ENCODE peak calls at places on chromosome 4, in seven cellular contexts. J is endodermal cell; Q is GM12878; B is tibial artery; L is CD8-positive, alpha-beta T cell; X is GM23338; Y is fibroblast of lung. Z is an unnamed sample. For H3K4me1 and H3K27me3, the result is how much of the 10 kb centered on the place peaks cover.

GRCh38 chr4:163611172-163611571 is 116.7 kb downstream of the TMA16 start:
- DNase-seq in J (no peak), Q (no peak), B (no peak), L (no peak), X (no peak), Y (no peak), Z (no peak)

GRCh38 chr4:116015549-116015948 is 902.1 kb upstream of the NDST4 start:
- DNase-seq in J (no peak), Q (no peak), B (no peak), L (no peak), X (no peak), Y (no peak), Z (no peak)

GRCh38 chr4:127416092-127416491 is 216.7 kb upstream of the INTU start:
- DNase-seq in J (no peak), Q (no peak), B (no peak), L (no peak), X (no peak), Y (no peak), Z (no peak)

GRCh38 chr4:11223261-11223660 is 205.4 kb downstream of the HS3ST1 start:
- DNase-seq in J (no peak), Q (no peak), B (no peak), L (no peak), X (peak), Y (no peak), Z (no peak)

GRCh38 chr4:94640151-94640550 is 117.6 kb upstream of the BMPR1B start:
- DNase-seq in J (no peak), Q (no peak), B (no peak), L (no peak), X (no peak), Y (no peak), Z (no peak)

GRCh38 chr4:83108101-83108861 is 6.2 kb downstream of the PLAC8 start:
- DNase-seq in J (no peak), Q (no peak), B (no peak), L (no peak), X (peak), Y (no peak), Z (no peak)

GRCh38 chr4:6200922-6201362 is 593 bp upstream of the JAKMIP1 start:
- DNase-seq in J (no peak), Q (no peak), B (no peak), L (no peak), X (no peak), Y (no peak), Z (no peak)

GRCh38 chr4:183412836-183413561 is 31.4 kb upstream of the CDKN2AIP start:
- DNase-seq in J (no peak), Q (no peak), B (no peak), L (no peak), X (no peak), Y (no peak), Z (no peak)

GRCh38 chr4:113975578-113975977 is 3.9 kb downstream of the ARSJ start:
- DNase-seq in J (no peak), Q (no peak), B (no peak), L (no peak), X (no peak), Y (no peak), Z (no peak)

GRCh38 chr4:2280531-2281300 is 18.8 kb upstream of the MXD4 start:
- DNase-seq in J (no peak), Q (no peak), B (no peak), L (no peak), X (no peak), Y (no peak), Z (no peak)

GRCh38 chr4:185711764-185712163 is 100.2 kb downstream of the SORBS2 start:
- DNase-seq in J (no peak), Q (no peak), B (no peak), L (no peak), X (no peak), Y (no peak), Z (no peak)

GRCh38 chr4:183300070-183300469 is 20.0 kb downstream of the CLDN22 start:
- DNase-seq in J (no peak), Q (no peak), B (no peak), L (no peak), X (peak), Y (peak), Z (no peak)

GRCh38 chr4:167713756-167714155 is 378.6 kb upstream of the ANXA10 start:
- DNase-seq in J (no peak), Q (no peak), B (no peak), L (no peak), X (no peak), Y (peak), Z (no peak)

GRCh38 chr4:16269742-16270522 is 43.7 kb upstream of the TAPT1 start:
- DNase-seq in J (no peak), Q (no peak), B (no peak), L (no peak), X (no peak), Y (peak), Z (no peak)

GRCh38 chr4:121072836-121073362 is 564 bp upstream of the NDNF start:
- DNase-seq in J (peak), Q (no peak), B (peak), L (no peak), X (peak), Y (no peak), Z (peak)

GRCh38 chr4:13525606-13526281 is 18.6 kb downstream of the NKX3-2 start:
- DNase-seq in J (no peak), Q (no peak), B (no peak), L (no peak), X (peak), Y (no peak), Z (no peak)

GRCh38 chr4:3871181-3871852 is 105.1 kb downstream of the ADRA2C start:
- DNase-seq in J (peak), Q (no peak), B (peak), L (no peak), X (peak), Y (no peak), Z (no peak)

GRCh38 chr4:73450398-73451004 is 14.5 kb downstream of the AFP start:
- DNase-seq in J (peak), Q (no peak), B (no peak), L (no peak), X (peak), Y (peak), Z (peak)

GRCh38 chr4:83113429-83113786 is 1.1 kb downstream of the PLAC8 start:
- DNase-seq in J (no peak), Q (no peak), B (no peak), L (no peak), X (no peak), Y (no peak), Z (no peak)

GRCh38 chr4:24973471-24974251 is 57.1 kb downstream of the LGI2 start:
- DNase-seq in J (peak), Q (no peak), B (peak), L (no peak), X (no peak), Y (no peak), Z (peak)

GRCh38 chr4:118753685-118754084 is 68.5 kb downstream of the METTL14 start:
- DNase-seq in J (no peak), Q (no peak), B (no peak), L (no peak), X (no peak), Y (no peak), Z (no peak)

GRCh38 chr4:144754562-144755410 is 108.8 kb downstream of the HHIP start:
- DNase-seq in J (peak), Q (no peak), B (no peak), L (no peak), X (peak), Y (peak), Z (no peak)

GRCh38 chr4:22237155-22237751 is 278.6 kb downstream of the ADGRA3 start:
- DNase-seq in J (peak), Q (no peak), B (no peak), L (peak), X (peak), Y (peak), Z (peak)

GRCh38 chr4:74311696-74312313 is 3.5 kb downstream of the EPGN start:
- DNase-seq in J (no peak), Q (peak), B (no peak), L (no peak), X (peak), Y (peak), Z (no peak)

GRCh38 chr4:94941706-94942105 is 184.0 kb downstream of the BMPR1B start:
- DNase-seq in J (no peak), Q (no peak), B (no peak), L (no peak), X (no peak), Y (no peak), Z (no peak)

GRCh38 chr4:121597346-121597934 is 99.3 kb downstream of the ANXA5 start:
- DNase-seq in J (no peak), Q (no peak), B (no peak), L (no peak), X (no peak), Y (no peak), Z (no peak)

GRCh38 chr4:84258905-84259830 is 239.9 kb downstream of the NKX6-1 start:
- DNase-seq in J (peak), Q (peak), B (no peak), L (no peak), X (peak), Y (peak), Z (no peak)

GRCh38 chr4:140090215-140090731 is 63.7 kb downstream of the MAML3 start:
- DNase-seq in J (no peak), Q (no peak), B (no peak), L (no peak), X (no peak), Y (no peak), Z (no peak)

GRCh38 chr4:5370286-5370685 is 319.0 kb downstream of the STK32B start:
- DNase-seq in J (no peak), Q (no peak), B (no peak), L (no peak), X (no peak), Y (peak), Z (no peak)

GRCh38 chr4:20844311-20844710 is 144.1 kb downstream of the PACRGL start:
- DNase-seq in J (no peak), Q (no peak), B (no peak), L (no peak), X (no peak), Y (no peak), Z (no peak)

GRCh38 chr4:112284662-112285411 is 867 bp downstream of the TIFA start:
- DNase-seq in J (no peak), Q (no peak), B (no peak), L (no peak), X (no peak), Y (peak), Z (no peak)

GRCh38 chr4:11488657-11489448 is 60.2 kb upstream of the HS3ST1 start:
- DNase-seq in J (no peak), Q (no peak), B (no peak), L (no peak), X (peak), Y (no peak), Z (no peak)

GRCh38 chr4:123997736-123998449 is 601.3 kb downstream of the SPRY1 start:
- DNase-seq in J (no peak), Q (no peak), B (no peak), L (no peak), X (no peak), Y (no peak), Z (no peak)

GRCh38 chr4:77579406-77580076 is 26.1 kb upstream of the CXCL13 start:
- DNase-seq in J (no peak), Q (no peak), B (no peak), L (no peak), X (no peak), Y (peak), Z (no peak)

GRCh38 chr4:48027653-48028052 is 11.1 kb downstream of the NIPAL1 start:
- DNase-seq in J (no peak), Q (no peak), B (no peak), L (no peak), X (no peak), Y (no peak), Z (no peak)

GRCh38 chr4:153241970-153242847 is 38.0 kb downstream of the TRIM2 start:
- DNase-seq in J (peak), Q (no peak), B (no peak), L (no peak), X (peak), Y (peak), Z (no peak)

GRCh38 chr4:91840359-91840758 is 463.4 kb upstream of the GRID2 start:
- DNase-seq in J (no peak), Q (no peak), B (no peak), L (no peak), X (no peak), Y (no peak), Z (no peak)

GRCh38 chr4:189255636-189256035 is 685.0 kb upstream of the FRG1 start:
- DNase-seq in J (no peak), Q (no peak), B (no peak), L (no peak), X (no peak), Y (no peak), Z (no peak)

GRCh38 chr4:153950100-153950979 is 161.5 kb upstream of the SFRP2 start:
- DNase-seq in J (no peak), Q (no peak), B (no peak), L (no peak), X (no peak), Y (no peak), Z (no peak)

GRCh38 chr4:60822986-60823385 is 377.1 kb upstream of the ADGRL3 start:
- DNase-seq in J (no peak), Q (no peak), B (no peak), L (no peak), X (no peak), Y (no peak), Z (no peak)
- H3K4me1 ChIP-seq in J (under half), Q (under half), B (under half), L (under half), X (under half), Y (under half), Z (under half)

DNA sequence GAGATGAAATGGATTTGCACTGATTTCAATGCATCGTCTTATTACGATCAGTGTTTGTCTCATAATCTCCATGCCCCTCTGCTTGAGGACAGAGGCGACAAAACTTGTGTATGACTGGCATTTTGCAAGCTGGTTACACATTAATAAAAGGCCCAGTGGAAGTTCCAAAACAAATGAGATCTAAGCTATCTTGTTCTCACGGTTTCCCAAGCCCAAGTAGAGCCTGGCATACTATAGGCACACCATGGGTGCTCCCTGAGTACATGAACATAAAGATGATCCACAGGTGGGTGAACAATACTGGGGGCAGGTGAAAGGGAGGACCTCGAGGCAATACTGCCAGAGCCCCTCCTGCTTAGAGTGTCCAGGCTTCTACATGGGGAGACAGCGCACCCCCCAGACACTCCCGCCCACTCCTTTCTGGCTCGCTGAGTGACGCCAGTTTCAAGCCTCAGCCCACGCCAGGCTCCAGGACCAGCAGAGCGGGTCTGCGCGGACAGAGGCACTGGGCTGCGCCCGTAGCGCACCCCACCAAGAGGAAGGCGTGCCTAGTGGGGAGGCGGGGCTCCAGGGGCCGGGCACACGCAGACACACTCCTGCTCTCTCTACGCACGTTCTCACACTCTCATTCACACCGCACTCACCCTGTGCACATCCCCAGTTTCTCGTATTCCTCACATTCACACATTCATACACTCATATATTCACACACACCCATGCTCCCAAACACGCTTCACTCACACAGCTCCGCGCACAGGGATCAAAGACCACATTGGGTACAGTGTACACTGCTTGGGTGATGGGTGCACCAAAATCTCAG is 8.9 kb upstream of the GSX2 start:
- DNase-seq in J (peak), Q (no peak), B (peak), L (no peak), X (peak), Y (no peak), Z (peak)
- H3K27me3 ChIP-seq in J (half or more), Q (under half), B (under half), L (under half), X (half or more), Y (under half), Z (under half)

DNA sequence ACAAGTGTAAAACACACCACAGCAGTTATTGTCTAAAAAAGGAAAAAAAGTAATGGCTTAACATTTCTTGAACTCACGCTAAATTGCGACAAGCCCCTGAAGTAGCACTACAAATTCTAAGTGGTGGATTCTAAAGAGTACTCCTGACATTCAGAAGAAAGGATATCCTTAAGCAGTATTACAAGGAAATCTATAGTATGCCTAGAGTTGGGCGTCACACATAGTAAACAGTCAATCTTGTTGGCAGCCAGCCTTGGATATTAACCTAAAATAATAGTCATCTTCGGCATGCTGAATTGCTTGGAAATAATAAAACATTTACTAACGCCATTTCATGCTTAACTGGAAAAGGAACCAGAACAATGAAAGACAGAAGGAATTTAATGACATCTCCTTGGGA is 18.6 kb downstream of the ATP8A1 start:
- DNase-seq in J (no peak), Q (no peak), B (no peak), L (no peak), X (no peak), Y (no peak), Z (no peak)
- H3K4me1 ChIP-seq in J (under half), Q (half or more), B (under half), L (half or more), X (under half), Y (under half), Z (under half)

GRCh38 chr4:825063-825968 is 613 bp downstream of the CPLX1 start:
- DNase-seq in J (peak), Q (no peak), B (no peak), L (no peak), X (peak), Y (no peak), Z (peak)

GRCh38 chr4:824461-825062 is 1.4 kb downstream of the CPLX1 start:
- DNase-seq in J (peak), Q (no peak), B (no peak), L (no peak), X (peak), Y (no peak), Z (no peak)

GRCh38 chr4:827209-828081 is 1.5 kb upstream of the CPLX1 start:
- DNase-seq in J (peak), Q (no peak), B (peak), L (no peak), X (peak), Y (no peak), Z (peak)

GRCh38 chr4:825969-826330 is at the start of gene CPLX1:
- DNase-seq in J (peak), Q (no peak), B (no peak), L (no peak), X (peak), Y (no peak), Z (no peak)

GRCh38 chr4:826508-827208 is 729 bp upstream of the CPLX1 start:
- DNase-seq in J (peak), Q (no peak), B (no peak), L (no peak), X (peak), Y (no peak), Z (no peak)
- H3K27me3 ChIP-seq in J (half or more), Q (under half), B (under half), L (under half), X (half or more), Y (under half), Z (under half)

GRCh38 chr4:38119663-38120374 is 159.6 kb downstream of the PTTG2 start:
- DNase-seq in J (no peak), Q (no peak), B (no peak), L (no peak), X (no peak), Y (peak), Z (peak)

GRCh38 chr4:38122060-38122459 is 161.9 kb downstream of the PTTG2 start:
- DNase-seq in J (no peak), Q (no peak), B (no peak), L (no peak), X (no peak), Y (no peak), Z (no peak)

GRCh38 chr4:38125816-38126215 is 165.6 kb downstream of the PTTG2 start:
- DNase-seq in J (no peak), Q (no peak), B (no peak), L (no peak), X (no peak), Y (peak), Z (no peak)

GRCh38 chr4:38124961-38125360 is 164.8 kb downstream of the PTTG2 start:
- DNase-seq in J (no peak), Q (no peak), B (no peak), L (no peak), X (no peak), Y (no peak), Z (no peak)

DNA sequence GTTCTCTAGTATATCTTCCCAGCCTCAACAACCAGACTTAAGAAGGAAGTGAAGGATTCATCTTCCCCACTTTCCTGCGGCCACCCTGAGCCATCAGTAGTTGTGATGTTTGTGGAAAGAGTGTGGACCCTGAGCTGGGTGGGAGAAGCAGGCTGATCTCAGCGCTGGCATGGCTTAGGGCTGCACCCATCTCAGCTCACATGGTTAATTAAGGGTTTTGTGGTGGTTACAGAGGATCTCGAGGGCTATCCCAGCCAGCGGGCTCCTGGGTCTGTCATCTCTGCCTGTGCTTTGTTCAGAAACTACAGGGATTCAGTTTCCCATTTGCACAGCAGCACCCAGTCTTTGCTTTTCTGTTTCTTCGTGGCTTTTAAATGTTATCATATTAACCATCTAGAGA is 163.4 kb downstream of the PTTG2 start:
- DNase-seq in J (no peak), Q (no peak), B (no peak), L (no peak), X (no peak), Y (no peak), Z (no peak)
- H3K4me1 ChIP-seq in J (under half), Q (under half), B (under half), L (under half), X (under half), Y (under half), Z (under half)

Z was measured in right cardiac atrium.